ENCODE peak calls at places on chromosomes 3 and 15, in four cellular contexts. J, L, Q and A are unnamed samples.

GRCh38 chr15:27095809-27096580 is 125.0 kb downstream of the GABRG3 start:
- DNase-seq in J (no peak), L (no peak), Q (no peak), A (no peak)

GRCh38 chr3:180059351-180059750 is 22.6 kb upstream of the PEX5L start:
- DNase-seq in J (no peak), L (no peak), Q (no peak), A (no peak)

GRCh38 chr3:24119321-24119751 is 174.2 kb downstream of the NR1D2 start:
- DNase-seq in J (no peak), L (no peak), Q (no peak), A (no peak)

GRCh38 chr3:71201939-71202338 is 381.6 kb downstream of the FOXP1 start:
- DNase-seq in J (no peak), L (no peak), Q (no peak), A (no peak)

GRCh38 chr3:43206632-43207031 is 79.7 kb upstream of the SNRK start:
- DNase-seq in J (no peak), L (no peak), Q (no peak), A (no peak)

GRCh38 chr3:141150931-141151330 is 80.7 kb upstream of the PXYLP1 start:
- DNase-seq in J (no peak), L (no peak), Q (no peak), A (no peak)

GRCh38 chr3:14548321-14548729 is 8.2 kb upstream of the GRIP2 start:
- DNase-seq in J (peak), L (peak), Q (peak), A (no peak)

GRCh38 chr3:122305818-122306621 is 19.0 kb upstream of the CSTA start:
- DNase-seq in J (no peak), L (no peak), Q (peak), A (no peak)

GRCh38 chr3:54621181-54621580 is 306.7 kb downstream of the LRTM1 start:
- DNase-seq in J (no peak), L (no peak), Q (no peak), A (no peak)

GRCh38 chr3:110272525-110272924 is 799.1 kb upstream of the NECTIN3 start:
- DNase-seq in J (no peak), L (no peak), Q (no peak), A (no peak)

GRCh38 chr15:68538291-68538690 is 40.5 kb upstream of the CORO2B start:
- DNase-seq in J (no peak), L (no peak), Q (no peak), A (no peak)